ENCODE peak calls at places on chromosomes 13 and 19, in four cellular contexts. M, L, Y and K are unnamed samples.

GRCh38 chr19:7926021-7926726 is at the start of gene CTXN1:
- DNase-seq in M (peak), L (peak), Y (peak), K (no peak)

GRCh38 chr13:114068723-114069322 is 63.6 kb downstream of the RASA3 start:
- DNase-seq in M (peak), L (no peak), Y (no peak), K (no peak)

GRCh38 chr19:17302391-17303166 is 646 bp downstream of the ABHD8 start:
- DNase-seq in M (peak), L (no peak), Y (no peak), K (no peak)

GRCh38 chr13:94548382-94549240 is 47.3 kb downstream of the TGDS start:
- DNase-seq in M (peak), L (no peak), Y (peak), K (peak)

GRCh38 chr13:109745060-109745459 is 41.3 kb downstream of the IRS2 start:
- DNase-seq in M (no peak), L (no peak), Y (no peak), K (no peak)

GRCh38 chr13:74708629-74709028 is 574.4 kb upstream of the KLF12 start:
- DNase-seq in M (no peak), L (no peak), Y (no peak), K (no peak)

GRCh38 chr13:40334616-40335015 is 331.8 kb downstream of the FOXO1 start:
- DNase-seq in M (no peak), L (no peak), Y (no peak), K (no peak)

GRCh38 chr13:102651892-102652291 is 43.0 kb downstream of the METTL21C start:
- DNase-seq in M (no peak), L (no peak), Y (no peak), K (no peak)

GRCh38 chr19:57398868-57399267 is 9.2 kb downstream of the ZNF548 start:
- DNase-seq in M (no peak), L (no peak), Y (no peak), K (no peak)

GRCh38 chr13:45194081-45194939 is 6.5 kb downstream of the KCTD4 start:
- DNase-seq in M (peak), L (no peak), Y (no peak), K (no peak)

GRCh38 chr13:40974460-40975407 is 44.4 kb downstream of the ELF1 start:
- DNase-seq in M (no peak), L (peak), Y (peak), K (peak)

GRCh38 chr13:49791753-49792549 is 531 bp downstream of the KPNA3 start:
- DNase-seq in M (peak), L (peak), Y (peak), K (no peak)

GRCh38 chr19:31648347-31648746 is 299.1 kb upstream of the TSHZ3 start:
- DNase-seq in M (no peak), L (no peak), Y (peak), K (no peak)

GRCh38 chr19:20250627-20251026 is 83.6 kb downstream of the ZNF486 start:
- DNase-seq in M (no peak), L (no peak), Y (no peak), K (no peak)

GRCh38 chr13:47549219-47549752 is 451.8 kb downstream of the SUCLA2 start:
- DNase-seq in M (no peak), L (no peak), Y (peak), K (no peak)

GRCh38 chr13:19586904-19587634 is 25.7 kb upstream of the TPTE2 start:
- DNase-seq in M (no peak), L (no peak), Y (peak), K (peak)

GRCh38 chr19:11338569-11339253 is 746 bp downstream of the RAB3D start:
- DNase-seq in M (no peak), L (no peak), Y (no peak), K (no peak)
- TF ChIP-seq ELF4 in M (no peak), L (no peak), Y (no peak), K (no peak)

DNA sequence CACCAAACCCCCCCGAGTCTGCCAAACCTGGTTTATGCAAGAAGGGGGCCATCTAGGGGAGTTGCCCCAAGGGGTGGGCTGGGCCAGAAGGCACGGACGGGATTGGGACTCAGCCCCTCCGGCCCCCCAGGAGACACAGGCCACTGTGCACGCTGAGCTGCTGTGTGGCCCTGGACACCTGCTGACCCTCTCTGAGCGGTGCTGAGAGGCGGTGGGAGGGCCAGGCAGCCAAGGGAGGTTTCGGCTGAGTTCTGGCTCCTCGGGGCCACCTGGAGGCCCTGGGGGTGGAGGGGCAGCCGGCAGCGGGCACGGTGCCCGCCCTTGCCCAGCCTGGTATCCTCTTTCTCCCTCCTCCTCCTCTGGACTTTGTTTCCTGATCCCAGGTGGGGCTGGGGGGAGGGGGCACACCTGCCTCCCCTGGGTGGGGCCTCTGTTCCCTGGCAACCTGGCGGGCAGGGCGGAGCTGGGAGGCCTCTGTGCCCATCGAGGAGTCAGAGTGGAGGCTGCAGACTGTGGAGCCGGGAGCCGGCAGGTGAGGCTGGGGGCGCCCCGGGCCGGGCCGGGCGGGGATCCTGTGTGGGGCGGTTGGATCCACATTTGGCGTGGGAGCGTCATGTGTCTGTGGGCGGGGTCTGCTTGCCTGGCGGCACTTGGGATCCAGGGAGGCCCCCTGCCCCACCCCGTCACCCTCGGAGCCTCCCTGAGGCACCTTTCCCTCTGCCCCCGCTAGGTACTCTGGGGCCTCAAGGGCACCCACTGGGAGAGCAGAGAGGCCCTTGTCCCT is at the start of gene MISP:
- DNase-seq in M (no peak), L (no peak), Y (peak), K (no peak)
- TF ChIP-seq ELF4 in M (no peak), L (no peak), Y (no peak), K (no peak)

GRCh38 chr19:10538204-10538603 is 5.5 kb upstream of the ATG4D start:
- DNase-seq in M (no peak), L (no peak), Y (no peak), K (no peak)
- TF ChIP-seq ELF4 in M (no peak), L (no peak), Y (no peak), K (no peak)

GRCh38 chr19:38139122-38139521 is 84.9 kb downstream of the DPF1 start:
- DNase-seq in M (no peak), L (no peak), Y (peak), K (no peak)
- TF ChIP-seq ELF4 in M (no peak), L (no peak), Y (no peak), K (no peak)

GRCh38 chr13:77696006-77696862 is 1.3 kb upstream of the SLAIN1 start:
- DNase-seq in M (no peak), L (no peak), Y (no peak), K (no peak)

GRCh38 chr13:77697208-77698103 is at the start of gene SLAIN1:
- DNase-seq in M (peak), L (peak), Y (peak), K (peak)

GRCh38 chr13:77698211-77699058 is 948 bp downstream of the SLAIN1 start:
- DNase-seq in M (peak), L (peak), Y (no peak), K (no peak)

GRCh38 chr13:77699059-77699680 is 1.7 kb downstream of the SLAIN1 start:
- DNase-seq in M (no peak), L (no peak), Y (no peak), K (no peak)

DNA sequence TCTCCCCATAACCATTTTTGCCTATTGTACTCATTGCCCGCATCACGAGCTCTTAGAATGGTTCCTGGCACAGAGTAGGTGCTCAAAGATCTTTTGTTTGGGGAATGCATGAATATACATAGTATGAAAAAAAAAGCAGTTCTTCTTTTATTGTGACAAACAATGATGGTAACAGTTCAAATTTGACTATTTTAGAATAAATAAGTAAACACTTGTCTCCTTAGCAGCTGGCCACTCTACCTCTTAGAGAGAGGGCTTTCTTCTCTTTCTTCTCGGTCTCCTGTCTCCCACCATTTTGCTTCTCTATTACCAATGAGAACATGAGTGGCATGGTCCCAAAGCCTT is 652 bp upstream of the SLAIN1 start:
- DNase-seq in M (no peak), L (no peak), Y (no peak), K (no peak)
- TF ChIP-seq ELF4 in M (no peak), L (no peak), Y (no peak), K (no peak)

DNA sequence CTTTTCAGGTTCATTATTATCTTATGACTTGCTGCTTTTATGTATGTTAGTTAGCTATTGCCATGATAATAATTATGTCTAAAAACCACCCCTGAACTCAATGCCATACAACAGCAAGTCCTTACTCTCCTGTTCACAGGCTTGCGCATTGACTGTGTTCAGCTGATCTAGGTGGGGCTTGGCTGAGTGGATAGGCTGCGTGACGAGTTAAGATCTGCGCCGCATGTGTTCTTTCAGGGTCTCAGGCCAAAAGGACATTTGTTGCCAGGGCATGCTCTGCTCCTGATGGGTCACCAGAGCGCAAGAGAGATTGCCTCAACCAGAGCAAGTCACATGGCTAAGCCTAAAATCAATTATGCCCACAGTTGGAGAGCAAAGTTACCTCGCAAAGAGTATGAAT is 859 bp downstream of the ZNF568 start:
- DNase-seq in M (no peak), L (no peak), Y (no peak), K (no peak)
- TF ChIP-seq ELF4 in M (no peak), L (no peak), Y (no peak), K (no peak)

GRCh38 chr19:42023121-42023942 is 29.3 kb upstream of the ATP1A3 start:
- DNase-seq in M (peak), L (peak), Y (peak), K (peak)
- TF ChIP-seq ELF4 in M (no peak), L (no peak), Y (no peak), K (no peak)

GRCh38 chr13:51341804-51342203 is 2.3 kb downstream of the SERPINE3 start:
- DNase-seq in M (no peak), L (no peak), Y (no peak), K (no peak)

GRCh38 chr13:51339952-51340732 is 651 bp downstream of the SERPINE3 start:
- DNase-seq in M (no peak), L (no peak), Y (no peak), K (no peak)

GRCh38 chr13:51341232-51341631 is 1.7 kb downstream of the SERPINE3 start:
- DNase-seq in M (no peak), L (no peak), Y (no peak), K (no peak)

GRCh38 chr13:51339354-51339753 is at the start of gene SERPINE3:
- DNase-seq in M (no peak), L (no peak), Y (no peak), K (no peak)

GRCh38 chr13:51342706-51343105 is 3.2 kb downstream of the SERPINE3 start:
- DNase-seq in M (no peak), L (no peak), Y (no peak), K (no peak)
- TF ChIP-seq ELF4 in M (no peak), L (no peak), Y (no peak), K (no peak)

DNA sequence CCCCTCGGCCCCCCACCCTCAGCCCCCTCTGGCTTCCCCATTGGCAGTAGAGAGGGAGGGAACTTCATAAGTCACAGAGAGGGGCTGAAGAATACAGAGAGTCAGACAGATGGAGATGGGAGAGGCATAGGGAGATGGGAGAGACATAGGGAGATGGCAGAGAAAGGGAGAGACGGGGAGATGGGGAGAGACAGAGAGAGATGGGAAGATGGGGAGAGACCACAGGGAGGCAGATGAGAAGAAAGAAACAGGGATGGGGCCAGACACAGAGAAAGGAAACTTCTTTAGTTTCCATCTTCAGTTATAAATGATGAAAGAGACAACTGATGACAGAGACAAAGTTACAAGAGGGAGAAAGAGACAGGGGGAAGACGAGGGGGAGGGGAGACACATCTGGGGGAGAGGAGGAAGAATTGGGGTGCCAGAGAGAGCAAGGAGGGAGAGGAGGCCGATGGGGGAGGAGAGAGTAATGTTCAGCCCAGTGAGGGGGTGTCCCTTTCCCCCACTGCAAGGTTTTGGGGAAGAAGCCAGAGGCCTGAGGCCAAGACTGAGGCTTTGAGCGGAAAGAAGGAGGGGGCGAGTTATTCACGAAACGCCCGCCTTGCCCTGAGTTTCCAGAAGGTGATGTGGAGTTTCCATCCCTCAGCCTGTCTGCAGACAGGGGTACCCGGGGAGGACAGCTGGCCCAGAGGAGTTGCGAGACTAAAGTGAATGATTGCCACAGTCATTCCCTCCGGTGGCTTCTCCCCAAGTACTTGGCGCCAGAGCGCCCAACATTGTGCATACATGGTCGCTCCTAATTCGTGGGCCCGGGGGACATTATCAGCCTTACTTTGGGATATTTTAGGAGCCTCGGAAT is 692 bp upstream of the PPAN start:
- DNase-seq in M (no peak), L (no peak), Y (no peak), K (no peak)
- TF ChIP-seq ELF4 in M (no peak), L (no peak), Y (no peak), K (no peak)

GRCh38 chr13:66159526-66159925 is 1070.6 kb downstream of the PCDH9 start:
- DNase-seq in M (no peak), L (no peak), Y (no peak), K (no peak)

GRCh38 chr13:66152596-66152995 is 1077.5 kb downstream of the PCDH9 start:
- DNase-seq in M (no peak), L (no peak), Y (no peak), K (no peak)

GRCh38 chr13:66154354-66154753 is 1075.8 kb downstream of the PCDH9 start:
- DNase-seq in M (no peak), L (no peak), Y (no peak), K (no peak)

GRCh38 chr13:66154981-66155380 is 1075.2 kb downstream of the PCDH9 start:
- DNase-seq in M (no peak), L (no peak), Y (no peak), K (no peak)
- TF ChIP-seq ELF4 in M (no peak), L (no peak), Y (no peak), K (no peak)